ENCODE peak calls at places on chromosome 21, in six cellular contexts. One of them, this sample, is unnamed.

GRCh38 chr21:33945652-33946270 is 30.2 kb upstream of the ATP5PO start:
- DNase-seq in LNCaP clone FGC: no peak
- DNase-seq in pancreas: no peak
- DNase-seq in keratinocyte: peak
- DNase-seq in fibroblast of lung: no peak
- DNase-seq in Kasumi-1: no peak
- DNase-seq in this sample: no peak

GRCh38 chr21:30058928-30059327 is 107.7 kb downstream of the CLDN17 start:
- DNase-seq in LNCaP clone FGC: no peak
- DNase-seq in pancreas: no peak
- DNase-seq in keratinocyte: no peak
- DNase-seq in fibroblast of lung: no peak
- DNase-seq in Kasumi-1: peak
- DNase-seq in this sample: no peak

GRCh38 chr21:29149771-29150425 is 19.5 kb downstream of the MAP3K7CL start:
- DNase-seq in LNCaP clone FGC: peak
- DNase-seq in pancreas: no peak
- DNase-seq in keratinocyte: no peak
- DNase-seq in fibroblast of lung: peak
- DNase-seq in Kasumi-1: no peak
- DNase-seq in this sample: peak

GRCh38 chr21:42061866-42062542 is 9.1 kb upstream of the UMODL1 start:
- DNase-seq in LNCaP clone FGC: no peak
- DNase-seq in pancreas: no peak
- DNase-seq in keratinocyte: no peak
- DNase-seq in fibroblast of lung: no peak
- DNase-seq in Kasumi-1: peak
- DNase-seq in this sample: no peak

GRCh38 chr21:31732891-31733520 is 1.1 kb upstream of the SCAF4 start:
- DNase-seq in LNCaP clone FGC: no peak
- DNase-seq in pancreas: peak
- DNase-seq in keratinocyte: no peak
- DNase-seq in fibroblast of lung: peak
- DNase-seq in Kasumi-1: peak
- DNase-seq in this sample: no peak

GRCh38 chr21:31162827-31163226 is 124.6 kb upstream of the KRTAP19-8 start:
- DNase-seq in LNCaP clone FGC: no peak
- DNase-seq in pancreas: no peak
- DNase-seq in keratinocyte: no peak
- DNase-seq in fibroblast of lung: peak
- DNase-seq in Kasumi-1: no peak
- DNase-seq in this sample: peak

GRCh38 chr21:26118928-26119540 is 51.5 kb downstream of the APP start:
- DNase-seq in LNCaP clone FGC: no peak
- DNase-seq in pancreas: no peak
- DNase-seq in keratinocyte: no peak
- DNase-seq in fibroblast of lung: no peak
- DNase-seq in Kasumi-1: no peak
- DNase-seq in this sample: no peak

GRCh38 chr21:28371713-28372112 is 621.0 kb downstream of the LTN1 start:
- DNase-seq in LNCaP clone FGC: no peak
- DNase-seq in pancreas: no peak
- DNase-seq in keratinocyte: no peak
- DNase-seq in fibroblast of lung: no peak
- DNase-seq in Kasumi-1: no peak
- DNase-seq in this sample: no peak

GRCh38 chr21:45856422-45856821 is 125.1 kb upstream of the COL6A1 start:
- DNase-seq in LNCaP clone FGC: no peak
- DNase-seq in pancreas: no peak
- DNase-seq in keratinocyte: no peak
- DNase-seq in fibroblast of lung: no peak
- DNase-seq in Kasumi-1: no peak
- DNase-seq in this sample: no peak

GRCh38 chr21:37017951-37018679 is 11.6 kb downstream of the RIPPLY3 start:
- DNase-seq in LNCaP clone FGC: no peak
- DNase-seq in pancreas: no peak
- DNase-seq in keratinocyte: no peak
- DNase-seq in fibroblast of lung: no peak
- DNase-seq in Kasumi-1: no peak
- DNase-seq in this sample: no peak

GRCh38 chr21:32096411-32096810 is 182.4 kb downstream of the MIS18A start:
- DNase-seq in LNCaP clone FGC: no peak
- DNase-seq in pancreas: no peak
- DNase-seq in keratinocyte: no peak
- DNase-seq in fibroblast of lung: no peak
- DNase-seq in Kasumi-1: peak
- DNase-seq in this sample: peak

GRCh38 chr21:41776778-41777177 is 9.9 kb upstream of the RIPK4 start:
- DNase-seq in LNCaP clone FGC: no peak
- DNase-seq in pancreas: no peak
- DNase-seq in keratinocyte: no peak
- DNase-seq in fibroblast of lung: no peak
- DNase-seq in Kasumi-1: no peak
- DNase-seq in this sample: no peak

GRCh38 chr21:33402011-33402979 is 918 bp upstream of the IFNGR2 start:
- DNase-seq in LNCaP clone FGC: no peak
- DNase-seq in pancreas: peak
- DNase-seq in keratinocyte: no peak
- DNase-seq in fibroblast of lung: peak
- DNase-seq in Kasumi-1: peak
- DNase-seq in this sample: no peak

GRCh38 chr21:34967509-34968289 is 81.4 kb downstream of the RUNX1 start:
- DNase-seq in LNCaP clone FGC: no peak
- DNase-seq in pancreas: no peak
- DNase-seq in keratinocyte: no peak
- DNase-seq in fibroblast of lung: no peak
- DNase-seq in Kasumi-1: peak
- DNase-seq in this sample: peak

GRCh38 chr21:44704636-44705001 is 6.8 kb downstream of the TSPEAR start:
- DNase-seq in LNCaP clone FGC: no peak
- DNase-seq in pancreas: no peak
- DNase-seq in keratinocyte: no peak
- DNase-seq in fibroblast of lung: no peak
- DNase-seq in Kasumi-1: no peak
- DNase-seq in this sample: no peak

GRCh38 chr21:36705679-36706481 is 7.0 kb downstream of the SIM2 start:
- DNase-seq in LNCaP clone FGC: no peak
- DNase-seq in pancreas: no peak
- DNase-seq in keratinocyte: no peak
- DNase-seq in fibroblast of lung: no peak
- DNase-seq in Kasumi-1: peak
- DNase-seq in this sample: no peak

GRCh38 chr21:16792155-16792554 is 720.7 kb upstream of the CXADR start:
- DNase-seq in LNCaP clone FGC: no peak
- DNase-seq in pancreas: no peak
- DNase-seq in keratinocyte: no peak
- DNase-seq in fibroblast of lung: no peak
- DNase-seq in Kasumi-1: no peak
- DNase-seq in this sample: no peak

GRCh38 chr21:44466996-44467858 is 11.9 kb downstream of the LRRC3 start:
- DNase-seq in LNCaP clone FGC: no peak
- DNase-seq in pancreas: no peak
- DNase-seq in keratinocyte: no peak
- DNase-seq in fibroblast of lung: no peak
- DNase-seq in Kasumi-1: no peak
- DNase-seq in this sample: no peak

GRCh38 chr21:27408826-27409225 is 441.9 kb upstream of the ADAMTS5 start:
- DNase-seq in LNCaP clone FGC: no peak
- DNase-seq in pancreas: no peak
- DNase-seq in keratinocyte: no peak
- DNase-seq in fibroblast of lung: peak
- DNase-seq in Kasumi-1: no peak
- DNase-seq in this sample: no peak

GRCh38 chr21:27475363-27475955 is 508.6 kb upstream of the ADAMTS5 start:
- DNase-seq in LNCaP clone FGC: no peak
- DNase-seq in pancreas: no peak
- DNase-seq in keratinocyte: no peak
- DNase-seq in fibroblast of lung: peak
- DNase-seq in Kasumi-1: no peak
- DNase-seq in this sample: no peak

GRCh38 chr21:42621828-42622199 is 31.6 kb upstream of the PDE9A start:
- DNase-seq in LNCaP clone FGC: no peak
- DNase-seq in pancreas: no peak
- DNase-seq in keratinocyte: no peak
- DNase-seq in fibroblast of lung: no peak
- DNase-seq in Kasumi-1: no peak
- DNase-seq in this sample: no peak

GRCh38 chr21:44742418-44743153 is 31.2 kb upstream of the TSPEAR start:
- DNase-seq in LNCaP clone FGC: no peak
- DNase-seq in pancreas: no peak
- DNase-seq in keratinocyte: no peak
- DNase-seq in fibroblast of lung: no peak
- DNase-seq in Kasumi-1: peak
- DNase-seq in this sample: no peak

GRCh38 chr21:41112740-41113692 is 54.9 kb upstream of the BACE2 start:
- DNase-seq in LNCaP clone FGC: no peak
- DNase-seq in pancreas: no peak
- DNase-seq in keratinocyte: peak
- DNase-seq in fibroblast of lung: peak
- DNase-seq in Kasumi-1: peak
- DNase-seq in this sample: peak

GRCh38 chr21:45888361-45889009 is 93.1 kb upstream of the COL6A1 start:
- DNase-seq in LNCaP clone FGC: no peak
- DNase-seq in pancreas: no peak
- DNase-seq in keratinocyte: no peak
- DNase-seq in fibroblast of lung: no peak
- DNase-seq in Kasumi-1: no peak
- DNase-seq in this sample: no peak

GRCh38 chr21:37368536-37369279 is 2.1 kb downstream of the DYRK1A start:
- DNase-seq in LNCaP clone FGC: no peak
- DNase-seq in pancreas: no peak
- DNase-seq in keratinocyte: peak
- DNase-seq in fibroblast of lung: peak
- DNase-seq in Kasumi-1: peak
- DNase-seq in this sample: peak

GRCh38 chr21:44932366-44933181 is 7.3 kb upstream of the SLX9 start:
- DNase-seq in LNCaP clone FGC: no peak
- DNase-seq in pancreas: peak
- DNase-seq in keratinocyte: no peak
- DNase-seq in fibroblast of lung: no peak
- DNase-seq in Kasumi-1: no peak
- DNase-seq in this sample: no peak

GRCh38 chr21:46092026-46092764 is 5.7 kb upstream of the COL6A2 start:
- DNase-seq in LNCaP clone FGC: no peak
- DNase-seq in pancreas: no peak
- DNase-seq in keratinocyte: no peak
- DNase-seq in fibroblast of lung: peak
- DNase-seq in Kasumi-1: no peak
- DNase-seq in this sample: peak

GRCh38 chr21:43703068-43703880 is 15.7 kb upstream of the PDXK start:
- DNase-seq in LNCaP clone FGC: no peak
- DNase-seq in pancreas: peak
- DNase-seq in keratinocyte: no peak
- DNase-seq in fibroblast of lung: peak
- DNase-seq in Kasumi-1: no peak
- DNase-seq in this sample: peak

GRCh38 chr21:44962481-44962966 is 22.7 kb downstream of the SLX9 start:
- DNase-seq in LNCaP clone FGC: no peak
- DNase-seq in pancreas: no peak
- DNase-seq in keratinocyte: no peak
- DNase-seq in fibroblast of lung: peak
- DNase-seq in Kasumi-1: no peak
- DNase-seq in this sample: peak

GRCh38 chr21:31225713-31226112 is 118.3 kb downstream of the TIAM1 start:
- DNase-seq in LNCaP clone FGC: no peak
- DNase-seq in pancreas: no peak
- DNase-seq in keratinocyte: no peak
- DNase-seq in fibroblast of lung: no peak
- DNase-seq in Kasumi-1: no peak
- DNase-seq in this sample: no peak

GRCh38 chr21:42746593-42747266 is 93.3 kb downstream of the PDE9A start:
- DNase-seq in LNCaP clone FGC: no peak
- DNase-seq in pancreas: no peak
- DNase-seq in keratinocyte: no peak
- DNase-seq in fibroblast of lung: no peak
- DNase-seq in Kasumi-1: peak
- DNase-seq in this sample: no peak

GRCh38 chr21:46297311-46298082 is 11.4 kb downstream of the YBEY start:
- DNase-seq in LNCaP clone FGC: no peak
- DNase-seq in pancreas: no peak
- DNase-seq in keratinocyte: no peak
- DNase-seq in fibroblast of lung: peak
- DNase-seq in Kasumi-1: no peak
- DNase-seq in this sample: no peak

GRCh38 chr21:41583274-41583790 is 75.4 kb upstream of the TMPRSS2 start:
- DNase-seq in LNCaP clone FGC: peak
- DNase-seq in pancreas: peak
- DNase-seq in keratinocyte: peak
- DNase-seq in fibroblast of lung: peak
- DNase-seq in Kasumi-1: no peak
- DNase-seq in this sample: peak

GRCh38 chr21:37281993-37282392 is 14.9 kb upstream of the VPS26C start:
- DNase-seq in LNCaP clone FGC: no peak
- DNase-seq in pancreas: no peak
- DNase-seq in keratinocyte: no peak
- DNase-seq in fibroblast of lung: no peak
- DNase-seq in Kasumi-1: no peak
- DNase-seq in this sample: no peak

GRCh38 chr21:41598561-41599511 is 90.9 kb upstream of the TMPRSS2 start:
- DNase-seq in LNCaP clone FGC: no peak
- DNase-seq in pancreas: no peak
- DNase-seq in keratinocyte: no peak
- DNase-seq in fibroblast of lung: no peak
- DNase-seq in Kasumi-1: no peak
- DNase-seq in this sample: no peak

GRCh38 chr21:42426424-42426823 is 22.7 kb downstream of the UBASH3A start:
- DNase-seq in LNCaP clone FGC: no peak
- DNase-seq in pancreas: no peak
- DNase-seq in keratinocyte: no peak
- DNase-seq in fibroblast of lung: no peak
- DNase-seq in Kasumi-1: no peak
- DNase-seq in this sample: no peak

GRCh38 chr21:21238882-21239400 is 240.7 kb downstream of the NCAM2 start:
- DNase-seq in LNCaP clone FGC: peak
- DNase-seq in pancreas: no peak
- DNase-seq in keratinocyte: no peak
- DNase-seq in fibroblast of lung: no peak
- DNase-seq in Kasumi-1: no peak
- DNase-seq in this sample: no peak

This sample was measured in M059J.